ENCODE peak calls at places on chromosomes 5 and 9, in eight cellular contexts. One of them, this sample, is unnamed.
A peak's percentile ranks its signal among the peaks of the same experiment; 100 is the strongest.

GRCh38 chr5:94174748-94175411 is 433.5 kb upstream of the POU5F2 start:
- DNase-seq in tibial nerve: no peak
- DNase-seq in GM23248: peak; percentile 67
- DNase-seq in endothelial cell of umbilical vein: no peak
- DNase-seq in aorta: no peak
- DNase-seq in CD4-positive, CD25-positive, alpha-beta regulatory T cell: no peak
- DNase-seq in A549: no peak
- DNase-seq in neuronal stem cell: no peak
- DNase-seq in this sample: no peak

GRCh38 chr9:125525846-125526619 is 181.0 kb downstream of the MAPKAP1 start:
- DNase-seq in neuronal stem cell: no peak
- DNase-seq in GM23248: peak; percentile 93
- DNase-seq in A549: no peak
- DNase-seq in endothelial cell of umbilical vein: peak; percentile 83
- DNase-seq in tibial nerve: no peak
- DNase-seq in aorta: no peak
- DNase-seq in CD4-positive, CD25-positive, alpha-beta regulatory T cell: no peak
- DNase-seq in this sample: peak; percentile 12

GRCh38 chr9:95406114-95406513 is 88.6 kb upstream of the FANCC start:
- DNase-seq in CD4-positive, CD25-positive, alpha-beta regulatory T cell: no peak
- DNase-seq in endothelial cell of umbilical vein: no peak
- DNase-seq in neuronal stem cell: no peak
- DNase-seq in GM23248: peak; percentile 63
- DNase-seq in tibial nerve: peak; percentile 64
- DNase-seq in aorta: no peak
- DNase-seq in A549: no peak
- DNase-seq in this sample: no peak

GRCh38 chr9:92666912-92667532 is 2.9 kb downstream of the IPPK start:
- DNase-seq in A549: no peak
- DNase-seq in CD4-positive, CD25-positive, alpha-beta regulatory T cell: no peak
- DNase-seq in aorta: no peak
- DNase-seq in endothelial cell of umbilical vein: no peak
- DNase-seq in tibial nerve: no peak
- DNase-seq in neuronal stem cell: no peak
- DNase-seq in GM23248: no peak
- DNase-seq in this sample: no peak

GRCh38 chr9:15696979-15697378 is 144.1 kb downstream of the CCDC171 start:
- DNase-seq in tibial nerve: no peak
- DNase-seq in CD4-positive, CD25-positive, alpha-beta regulatory T cell: no peak
- DNase-seq in aorta: no peak
- DNase-seq in endothelial cell of umbilical vein: no peak
- DNase-seq in A549: no peak
- DNase-seq in neuronal stem cell: no peak
- DNase-seq in GM23248: peak; percentile 28
- DNase-seq in this sample: no peak

GRCh38 chr5:175603987-175604739 is 53.7 kb upstream of the HRH2 start:
- DNase-seq in GM23248: no peak
- DNase-seq in neuronal stem cell: no peak
- DNase-seq in CD4-positive, CD25-positive, alpha-beta regulatory T cell: no peak
- DNase-seq in A549: no peak
- DNase-seq in aorta: no peak
- DNase-seq in tibial nerve: no peak
- DNase-seq in endothelial cell of umbilical vein: no peak
- DNase-seq in this sample: no peak

GRCh38 chr5:131280417-131280816 is 16.6 kb downstream of the CDC42SE2 start:
- DNase-seq in A549: no peak
- DNase-seq in endothelial cell of umbilical vein: no peak
- DNase-seq in tibial nerve: no peak
- DNase-seq in CD4-positive, CD25-positive, alpha-beta regulatory T cell: no peak
- DNase-seq in aorta: no peak
- DNase-seq in GM23248: peak; percentile 19
- DNase-seq in neuronal stem cell: no peak
- DNase-seq in this sample: no peak

GRCh38 chr5:111653408-111653807 is 103.6 kb downstream of the NREP start:
- DNase-seq in A549: no peak
- DNase-seq in neuronal stem cell: no peak
- DNase-seq in aorta: no peak
- DNase-seq in CD4-positive, CD25-positive, alpha-beta regulatory T cell: no peak
- DNase-seq in tibial nerve: no peak
- DNase-seq in GM23248: no peak
- DNase-seq in endothelial cell of umbilical vein: no peak
- DNase-seq in this sample: no peak

GRCh38 chr5:91146221-91146620 is 236.9 kb downstream of the ARRDC3 start:
- DNase-seq in CD4-positive, CD25-positive, alpha-beta regulatory T cell: no peak
- DNase-seq in GM23248: peak; percentile 23
- DNase-seq in endothelial cell of umbilical vein: no peak
- DNase-seq in A549: no peak
- DNase-seq in aorta: no peak
- DNase-seq in tibial nerve: no peak
- DNase-seq in neuronal stem cell: no peak
- DNase-seq in this sample: no peak

GRCh38 chr9:71895955-71896354 is 15.0 kb downstream of the ABHD17B start:
- DNase-seq in CD4-positive, CD25-positive, alpha-beta regulatory T cell: no peak
- DNase-seq in A549: no peak
- DNase-seq in tibial nerve: no peak
- DNase-seq in neuronal stem cell: no peak
- DNase-seq in aorta: no peak
- DNase-seq in endothelial cell of umbilical vein: no peak
- DNase-seq in GM23248: peak; percentile 6
- DNase-seq in this sample: no peak

GRCh38 chr9:71896762-71897161 is 14.2 kb downstream of the ABHD17B start:
- DNase-seq in endothelial cell of umbilical vein: no peak
- DNase-seq in GM23248: no peak
- DNase-seq in CD4-positive, CD25-positive, alpha-beta regulatory T cell: no peak
- DNase-seq in aorta: no peak
- DNase-seq in tibial nerve: no peak
- DNase-seq in A549: no peak
- DNase-seq in neuronal stem cell: no peak
- DNase-seq in this sample: no peak

GRCh38 chr9:71890042-71890680 is 20.8 kb downstream of the ABHD17B start:
- DNase-seq in GM23248: no peak
- DNase-seq in CD4-positive, CD25-positive, alpha-beta regulatory T cell: no peak
- DNase-seq in A549: no peak
- DNase-seq in tibial nerve: no peak
- DNase-seq in aorta: no peak
- DNase-seq in neuronal stem cell: no peak
- DNase-seq in endothelial cell of umbilical vein: no peak
- DNase-seq in this sample: no peak

GRCh38 chr9:71895122-71895521 is 15.9 kb downstream of the ABHD17B start:
- DNase-seq in CD4-positive, CD25-positive, alpha-beta regulatory T cell: no peak
- DNase-seq in aorta: no peak
- DNase-seq in tibial nerve: no peak
- DNase-seq in GM23248: peak; percentile 3
- DNase-seq in A549: no peak
- DNase-seq in neuronal stem cell: no peak
- DNase-seq in endothelial cell of umbilical vein: no peak
- DNase-seq in this sample: no peak

DNA sequence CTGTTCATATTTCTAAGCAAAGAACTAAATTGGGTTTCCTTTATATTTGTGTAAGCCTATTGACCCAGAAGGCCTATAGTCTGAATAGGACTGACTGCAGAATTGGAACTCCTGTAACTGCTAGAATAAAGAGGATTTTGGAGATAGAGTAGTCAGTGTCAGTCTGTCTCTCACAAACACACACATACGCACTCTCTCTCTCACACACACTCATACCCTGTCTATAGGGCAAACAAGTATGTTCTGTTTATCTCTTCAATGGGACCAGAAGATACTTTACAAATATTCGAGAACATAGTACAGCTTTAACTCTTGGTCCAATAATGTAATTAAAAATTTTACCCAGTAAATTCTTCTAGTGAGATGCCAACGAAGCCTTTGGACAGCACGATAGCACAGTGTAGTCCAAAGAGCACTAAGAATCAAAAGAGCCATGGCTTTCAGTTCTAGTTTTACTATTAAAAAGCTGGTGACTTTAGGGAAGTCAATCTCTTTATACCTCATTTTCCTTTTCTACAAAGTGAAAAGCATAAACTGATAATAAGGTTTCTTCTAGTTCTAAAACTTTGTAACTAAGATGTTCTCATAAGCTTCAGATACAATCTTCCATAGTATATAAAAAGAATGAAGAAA is 19.3 kb downstream of the ABHD17B start:
- DNase-seq in CD4-positive, CD25-positive, alpha-beta regulatory T cell: no peak
- DNase-seq in endothelial cell of umbilical vein: no peak
- DNase-seq in tibial nerve: no peak
- DNase-seq in neuronal stem cell: no peak
- DNase-seq in aorta: no peak
- DNase-seq in A549: no peak
- DNase-seq in GM23248: no peak
- DNase-seq in this sample: no peak
- H3K27ac ChIP-seq in CD4-positive, CD25-positive, alpha-beta regulatory T cell: no peak overlapping the region
- H3K27ac ChIP-seq in endothelial cell of umbilical vein: no peak overlapping the region
- H3K27ac ChIP-seq in tibial nerve: no peak overlapping the region
- H3K27ac ChIP-seq in neuronal stem cell: no peak overlapping the region
- H3K27ac ChIP-seq in aorta: no peak overlapping the region
- H3K27ac ChIP-seq in A549: no peak overlapping the region
- H3K27ac ChIP-seq in GM23248: no peak overlapping the region
- H3K27ac ChIP-seq in this sample: no peak overlapping the region

GRCh38 chr9:108043585-108043984 is 554.0 kb upstream of the KLF4 start:
- DNase-seq in tibial nerve: no peak
- DNase-seq in A549: no peak
- DNase-seq in GM23248: peak; percentile 32
- DNase-seq in neuronal stem cell: no peak
- DNase-seq in CD4-positive, CD25-positive, alpha-beta regulatory T cell: no peak
- DNase-seq in aorta: no peak
- DNase-seq in endothelial cell of umbilical vein: no peak
- DNase-seq in this sample: no peak

GRCh38 chr9:108039491-108039890 is 549.9 kb upstream of the KLF4 start:
- DNase-seq in neuronal stem cell: no peak
- DNase-seq in endothelial cell of umbilical vein: no peak
- DNase-seq in A549: no peak
- DNase-seq in GM23248: peak; percentile 33
- DNase-seq in CD4-positive, CD25-positive, alpha-beta regulatory T cell: no peak
- DNase-seq in aorta: no peak
- DNase-seq in tibial nerve: no peak
- DNase-seq in this sample: no peak

GRCh38 chr9:108039012-108039411 is 549.4 kb upstream of the KLF4 start:
- DNase-seq in neuronal stem cell: no peak
- DNase-seq in tibial nerve: no peak
- DNase-seq in A549: no peak
- DNase-seq in GM23248: no peak
- DNase-seq in aorta: no peak
- DNase-seq in endothelial cell of umbilical vein: no peak
- DNase-seq in CD4-positive, CD25-positive, alpha-beta regulatory T cell: no peak
- DNase-seq in this sample: no peak

GRCh38 chr9:108040783-108041182 is 551.2 kb upstream of the KLF4 start:
- DNase-seq in neuronal stem cell: no peak
- DNase-seq in aorta: no peak
- DNase-seq in endothelial cell of umbilical vein: no peak
- DNase-seq in CD4-positive, CD25-positive, alpha-beta regulatory T cell: no peak
- DNase-seq in GM23248: peak; percentile 75
- DNase-seq in tibial nerve: no peak
- DNase-seq in A549: no peak
- DNase-seq in this sample: no peak

DNA sequence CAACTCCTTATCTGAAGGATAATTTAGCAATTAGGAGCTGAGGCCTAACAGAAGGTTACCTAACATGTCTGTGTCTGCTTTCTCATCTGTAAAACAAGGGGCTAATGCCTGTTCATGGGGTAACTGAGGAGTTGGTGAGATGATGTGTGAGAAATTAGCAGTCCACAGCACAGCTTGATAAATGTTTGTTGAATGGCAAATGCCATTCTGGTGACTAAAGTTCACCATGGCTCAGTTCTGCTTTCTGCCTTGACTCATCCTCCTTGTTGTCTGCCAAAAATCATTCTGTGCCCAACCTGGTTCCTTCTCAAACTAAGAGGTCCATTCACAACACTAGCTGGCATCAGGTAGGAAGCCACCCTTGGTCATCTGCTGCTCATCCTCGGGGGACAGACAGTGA is 552.0 kb upstream of the KLF4 start:
- DNase-seq in aorta: no peak
- DNase-seq in neuronal stem cell: no peak
- DNase-seq in CD4-positive, CD25-positive, alpha-beta regulatory T cell: no peak
- DNase-seq in GM23248: peak; percentile 90
- DNase-seq in tibial nerve: no peak
- DNase-seq in A549: peak; percentile 32
- DNase-seq in endothelial cell of umbilical vein: no peak
- DNase-seq in this sample: no peak
- H3K27ac ChIP-seq in aorta: no peak overlapping the region
- H3K27ac ChIP-seq in neuronal stem cell: no peak overlapping the region
- H3K27ac ChIP-seq in CD4-positive, CD25-positive, alpha-beta regulatory T cell: no peak overlapping the region
- H3K27ac ChIP-seq in GM23248: peak overlapping the region; percentile 61
- H3K27ac ChIP-seq in tibial nerve: no peak overlapping the region
- H3K27ac ChIP-seq in A549: peak overlapping the region; percentile 81
- H3K27ac ChIP-seq in endothelial cell of umbilical vein: peak overlapping the region; percentile 13
- H3K27ac ChIP-seq in this sample: no peak overlapping the region

GRCh38 chr9:71663216-71663615 is 105.1 kb downstream of the CEMIP2 start:
- DNase-seq in CD4-positive, CD25-positive, alpha-beta regulatory T cell: no peak
- DNase-seq in GM23248: no peak
- DNase-seq in neuronal stem cell: no peak
- DNase-seq in aorta: no peak
- DNase-seq in tibial nerve: no peak
- DNase-seq in A549: no peak
- DNase-seq in endothelial cell of umbilical vein: peak; percentile 60
- DNase-seq in this sample: no peak

GRCh38 chr9:71664566-71664965 is 103.7 kb downstream of the CEMIP2 start:
- DNase-seq in CD4-positive, CD25-positive, alpha-beta regulatory T cell: no peak
- DNase-seq in neuronal stem cell: no peak
- DNase-seq in tibial nerve: no peak
- DNase-seq in A549: no peak
- DNase-seq in GM23248: no peak
- DNase-seq in aorta: no peak
- DNase-seq in endothelial cell of umbilical vein: no peak
- DNase-seq in this sample: no peak

GRCh38 chr9:71665247-71665646 is 103.1 kb downstream of the CEMIP2 start:
- DNase-seq in aorta: no peak
- DNase-seq in neuronal stem cell: no peak
- DNase-seq in CD4-positive, CD25-positive, alpha-beta regulatory T cell: no peak
- DNase-seq in GM23248: no peak
- DNase-seq in A549: no peak
- DNase-seq in endothelial cell of umbilical vein: no peak
- DNase-seq in tibial nerve: no peak
- DNase-seq in this sample: no peak

GRCh38 chr9:71662086-71662485 is 106.2 kb downstream of the CEMIP2 start:
- DNase-seq in tibial nerve: no peak
- DNase-seq in endothelial cell of umbilical vein: no peak
- DNase-seq in A549: no peak
- DNase-seq in neuronal stem cell: no peak
- DNase-seq in aorta: no peak
- DNase-seq in CD4-positive, CD25-positive, alpha-beta regulatory T cell: no peak
- DNase-seq in GM23248: no peak
- DNase-seq in this sample: no peak

GRCh38 chr9:71663931-71664459 is 104.3 kb downstream of the CEMIP2 start:
- DNase-seq in CD4-positive, CD25-positive, alpha-beta regulatory T cell: no peak
- DNase-seq in GM23248: peak; percentile 45
- DNase-seq in tibial nerve: no peak
- DNase-seq in endothelial cell of umbilical vein: no peak
- DNase-seq in neuronal stem cell: peak; percentile 9
- DNase-seq in A549: no peak
- DNase-seq in aorta: no peak
- DNase-seq in this sample: no peak
- H3K27ac ChIP-seq in CD4-positive, CD25-positive, alpha-beta regulatory T cell: no peak overlapping the region
- H3K27ac ChIP-seq in GM23248: no peak overlapping the region
- H3K27ac ChIP-seq in tibial nerve: no peak overlapping the region
- H3K27ac ChIP-seq in endothelial cell of umbilical vein: no peak overlapping the region
- H3K27ac ChIP-seq in neuronal stem cell: no peak overlapping the region
- H3K27ac ChIP-seq in A549: peak overlapping the region; percentile 13
- H3K27ac ChIP-seq in aorta: no peak overlapping the region
- H3K27ac ChIP-seq in this sample: no peak overlapping the region

DNA sequence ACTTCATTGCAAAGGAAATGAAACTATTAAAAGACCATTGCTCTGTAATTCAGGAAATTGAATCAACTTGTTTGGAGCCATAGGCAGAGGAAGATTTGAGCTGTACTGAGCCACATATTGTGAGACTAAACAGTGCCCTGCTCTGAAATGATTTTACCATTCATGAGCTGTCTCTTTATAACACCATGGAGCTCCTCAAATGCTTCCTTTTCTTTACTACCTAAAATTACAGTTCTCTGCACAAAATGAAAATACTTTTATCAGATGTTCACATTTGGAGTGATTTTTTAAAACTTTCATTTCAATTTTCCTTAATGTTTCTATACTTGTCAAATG is 97.9 kb downstream of the NLN start:
- DNase-seq in tibial nerve: no peak
- DNase-seq in A549: no peak
- DNase-seq in CD4-positive, CD25-positive, alpha-beta regulatory T cell: no peak
- DNase-seq in GM23248: no peak
- DNase-seq in endothelial cell of umbilical vein: peak; percentile 22
- DNase-seq in neuronal stem cell: no peak
- DNase-seq in aorta: no peak
- DNase-seq in this sample: no peak
- H3K27ac ChIP-seq in tibial nerve: no peak overlapping the region
- H3K27ac ChIP-seq in A549: no peak overlapping the region
- H3K27ac ChIP-seq in CD4-positive, CD25-positive, alpha-beta regulatory T cell: no peak overlapping the region
- H3K27ac ChIP-seq in GM23248: no peak overlapping the region
- H3K27ac ChIP-seq in endothelial cell of umbilical vein: no peak overlapping the region
- H3K27ac ChIP-seq in neuronal stem cell: no peak overlapping the region
- H3K27ac ChIP-seq in aorta: no peak overlapping the region
- H3K27ac ChIP-seq in this sample: peak overlapping the region; percentile 94